ENCODE peak calls at places on chromosomes 1 and 21, in six cellular contexts. One of them, this sample, is unnamed.

GRCh38 chr1:160499631-160500030 is 23.4 kb downstream of the SLAMF6 start:
- DNase-seq in endodermal cell: no peak
- DNase-seq in lung: no peak
- DNase-seq in breast epithelium: no peak
- DNase-seq in neural progenitor cell: no peak
- DNase-seq in coronary artery: no peak
- DNase-seq in this sample: no peak

GRCh38 chr1:167374014-167374413 is 144.3 kb downstream of the CD247 start:
- DNase-seq in endodermal cell: peak; percentile 83
- DNase-seq in lung: no peak
- DNase-seq in breast epithelium: no peak
- DNase-seq in neural progenitor cell: peak; percentile 5
- DNase-seq in coronary artery: no peak
- DNase-seq in this sample: no peak

GRCh38 chr1:62064831-62065230 is 129.8 kb upstream of the L1TD1 start:
- DNase-seq in endodermal cell: no peak
- DNase-seq in lung: no peak
- DNase-seq in breast epithelium: no peak
- DNase-seq in neural progenitor cell: no peak
- DNase-seq in coronary artery: no peak
- DNase-seq in this sample: no peak

GRCh38 chr1:43537423-43538142 is 6.9 kb downstream of the PTPRF start:
- DNase-seq in endodermal cell: no peak
- DNase-seq in lung: peak; percentile 68
- DNase-seq in breast epithelium: peak; percentile 85
- DNase-seq in neural progenitor cell: no peak
- DNase-seq in coronary artery: no peak
- DNase-seq in this sample: no peak

GRCh38 chr1:231039161-231040018 is 664 bp downstream of the FAM89A start:
- DNase-seq in endodermal cell: peak; percentile 76
- DNase-seq in lung: no peak
- DNase-seq in breast epithelium: no peak
- DNase-seq in neural progenitor cell: peak; percentile 75
- DNase-seq in coronary artery: no peak
- DNase-seq in this sample: peak; percentile 40

GRCh38 chr1:169163059-169163458 is 56.6 kb downstream of the ATP1B1 start:
- DNase-seq in endodermal cell: no peak
- DNase-seq in lung: no peak
- DNase-seq in breast epithelium: no peak
- DNase-seq in neural progenitor cell: no peak
- DNase-seq in coronary artery: no peak
- DNase-seq in this sample: peak; percentile 40

GRCh38 chr21:32940079-32941014 is 85.4 kb upstream of the OLIG2 start:
- DNase-seq in endodermal cell: peak; percentile 71
- DNase-seq in lung: peak; percentile 46
- DNase-seq in breast epithelium: no peak
- DNase-seq in neural progenitor cell: peak; percentile 84
- DNase-seq in coronary artery: no peak
- DNase-seq in this sample: peak; percentile 62

GRCh38 chr1:156095906-156096508 is 13.7 kb upstream of the MEX3A start:
- DNase-seq in endodermal cell: peak; percentile 38
- DNase-seq in lung: no peak
- DNase-seq in breast epithelium: no peak
- DNase-seq in neural progenitor cell: no peak
- DNase-seq in coronary artery: no peak
- DNase-seq in this sample: no peak

GRCh38 chr1:50424045-50424939 is 1.0 kb upstream of the DMRTA2 start:
- DNase-seq in endodermal cell: no peak
- DNase-seq in lung: no peak
- DNase-seq in breast epithelium: no peak
- DNase-seq in neural progenitor cell: peak; percentile 29
- DNase-seq in coronary artery: no peak
- DNase-seq in this sample: peak; percentile 19

GRCh38 chr1:145985502-145986439 is 10.6 kb downstream of the TXNIP start:
- DNase-seq in endodermal cell: no peak
- DNase-seq in lung: peak; percentile 51
- DNase-seq in breast epithelium: no peak
- DNase-seq in neural progenitor cell: no peak
- DNase-seq in coronary artery: peak; percentile 73
- DNase-seq in this sample: peak; percentile 86

GRCh38 chr1:87182611-87183010 is 146.1 kb upstream of the LMO4 start:
- DNase-seq in endodermal cell: no peak
- DNase-seq in lung: no peak
- DNase-seq in breast epithelium: no peak
- DNase-seq in neural progenitor cell: no peak
- DNase-seq in coronary artery: no peak
- DNase-seq in this sample: no peak

GRCh38 chr1:239016337-239016736 is 370.0 kb upstream of the CHRM3 start:
- DNase-seq in endodermal cell: no peak
- DNase-seq in lung: no peak
- DNase-seq in breast epithelium: no peak
- DNase-seq in neural progenitor cell: no peak
- DNase-seq in coronary artery: no peak
- DNase-seq in this sample: no peak

GRCh38 chr1:7827134-7827955 is 25.5 kb downstream of the UTS2 start:
- DNase-seq in endodermal cell: no peak
- DNase-seq in lung: no peak
- DNase-seq in breast epithelium: no peak
- DNase-seq in neural progenitor cell: no peak
- DNase-seq in coronary artery: no peak
- DNase-seq in this sample: peak; percentile 29

GRCh38 chr1:19454265-19455198 is 30.8 kb downstream of the CAPZB start:
- DNase-seq in endodermal cell: peak; percentile 62
- DNase-seq in lung: no peak
- DNase-seq in breast epithelium: no peak
- DNase-seq in neural progenitor cell: no peak
- DNase-seq in coronary artery: no peak
- DNase-seq in this sample: no peak

GRCh38 chr1:10829965-10830515 is 33.6 kb upstream of the CASZ1 start:
- DNase-seq in endodermal cell: no peak
- DNase-seq in lung: no peak
- DNase-seq in breast epithelium: no peak
- DNase-seq in neural progenitor cell: no peak
- DNase-seq in coronary artery: no peak
- DNase-seq in this sample: no peak

GRCh38 chr1:199956005-199956404 is 71.5 kb upstream of the NR5A2 start:
- DNase-seq in endodermal cell: no peak
- DNase-seq in lung: no peak
- DNase-seq in breast epithelium: no peak
- DNase-seq in neural progenitor cell: peak; percentile 16
- DNase-seq in coronary artery: no peak
- DNase-seq in this sample: no peak

GRCh38 chr1:160256396-160257046 is 5.8 kb downstream of the DCAF8 start:
- DNase-seq in endodermal cell: no peak
- DNase-seq in lung: peak; percentile 71
- DNase-seq in breast epithelium: no peak
- DNase-seq in neural progenitor cell: no peak
- DNase-seq in coronary artery: no peak
- DNase-seq in this sample: peak; percentile 79

GRCh38 chr1:110430901-110431300 is 20.0 kb upstream of the PROK1 start:
- DNase-seq in endodermal cell: no peak
- DNase-seq in lung: no peak
- DNase-seq in breast epithelium: no peak
- DNase-seq in neural progenitor cell: no peak
- DNase-seq in coronary artery: no peak
- DNase-seq in this sample: no peak

GRCh38 chr1:172497230-172497629 is 35.7 kb upstream of the SUCO start:
- DNase-seq in endodermal cell: peak; percentile 84
- DNase-seq in lung: no peak
- DNase-seq in breast epithelium: peak; percentile 86
- DNase-seq in neural progenitor cell: peak; percentile 87
- DNase-seq in coronary artery: no peak
- DNase-seq in this sample: peak; percentile 28

GRCh38 chr1:50930965-50931737 is 28.9 kb downstream of the FAF1 start:
- DNase-seq in endodermal cell: peak; percentile 64
- DNase-seq in lung: no peak
- DNase-seq in breast epithelium: no peak
- DNase-seq in neural progenitor cell: no peak
- DNase-seq in coronary artery: no peak
- DNase-seq in this sample: no peak

GRCh38 chr1:68442006-68442405 is 7.7 kb downstream of the RPE65 start:
- DNase-seq in endodermal cell: no peak
- DNase-seq in lung: no peak
- DNase-seq in breast epithelium: no peak
- DNase-seq in neural progenitor cell: peak; percentile 7
- DNase-seq in coronary artery: no peak
- DNase-seq in this sample: no peak

GRCh38 chr1:43427941-43428340 is 25.8 kb downstream of the HYI start:
- DNase-seq in endodermal cell: no peak
- DNase-seq in lung: no peak
- DNase-seq in breast epithelium: no peak
- DNase-seq in neural progenitor cell: no peak
- DNase-seq in coronary artery: no peak
- DNase-seq in this sample: no peak

GRCh38 chr1:111541721-111542120 is 38.3 kb upstream of the ADORA3 start:
- DNase-seq in endodermal cell: peak; percentile 52
- DNase-seq in lung: no peak
- DNase-seq in breast epithelium: no peak
- DNase-seq in neural progenitor cell: no peak
- DNase-seq in coronary artery: no peak
- DNase-seq in this sample: peak; percentile 44

GRCh38 chr1:63929106-63929478 is 155.3 kb downstream of the ROR1 start:
- DNase-seq in endodermal cell: no peak
- DNase-seq in lung: no peak
- DNase-seq in breast epithelium: no peak
- DNase-seq in neural progenitor cell: no peak
- DNase-seq in coronary artery: no peak
- DNase-seq in this sample: no peak

GRCh38 chr1:40155910-40156309 is 5.3 kb upstream of the RLF start:
- DNase-seq in endodermal cell: no peak
- DNase-seq in lung: no peak
- DNase-seq in breast epithelium: no peak
- DNase-seq in neural progenitor cell: no peak
- DNase-seq in coronary artery: no peak
- DNase-seq in this sample: no peak

GRCh38 chr1:40151457-40152079 is 9.6 kb upstream of the RLF start:
- DNase-seq in endodermal cell: no peak
- DNase-seq in lung: no peak
- DNase-seq in breast epithelium: no peak
- DNase-seq in neural progenitor cell: no peak
- DNase-seq in coronary artery: no peak
- DNase-seq in this sample: no peak

DNA sequence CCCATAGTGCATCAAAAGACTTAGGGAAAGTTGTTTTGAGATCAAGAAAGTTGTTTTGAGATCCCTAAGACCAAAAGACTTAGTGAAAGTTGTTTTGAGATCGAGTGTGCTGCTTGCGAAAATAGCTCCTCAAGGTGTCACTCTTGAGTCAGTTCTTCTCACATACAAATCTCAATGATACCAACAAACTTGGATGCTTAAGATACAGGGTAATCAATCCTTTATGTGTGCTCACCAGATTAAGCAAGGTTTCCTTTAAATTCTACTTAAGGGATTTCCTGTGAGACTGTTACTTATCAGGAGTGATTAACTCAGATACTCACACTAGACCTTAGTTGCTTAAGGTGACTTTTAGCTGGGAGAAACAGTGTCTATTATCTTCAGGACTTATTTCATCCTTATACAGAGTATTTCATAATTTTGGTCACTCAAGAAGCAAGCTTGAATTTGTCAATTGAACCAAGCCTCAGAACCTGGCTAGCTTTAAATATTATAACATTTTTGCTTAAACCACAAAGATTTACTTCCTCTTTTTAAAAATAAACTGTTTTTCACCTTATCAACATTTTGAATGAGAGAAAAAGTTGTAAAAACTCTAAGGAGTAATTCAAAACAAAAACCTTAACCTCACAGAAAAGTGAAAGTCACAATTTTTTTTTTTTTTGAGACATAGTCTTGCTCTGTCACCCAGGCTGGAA is 8.0 kb upstream of the RLF start:
- DNase-seq in endodermal cell: peak; percentile 51
- DNase-seq in lung: no peak
- DNase-seq in breast epithelium: no peak
- DNase-seq in neural progenitor cell: peak; percentile 58
- DNase-seq in coronary artery: no peak
- DNase-seq in this sample: peak; percentile 82
- H3K4me3 ChIP-seq in endodermal cell: no peak overlapping the region
- H3K4me3 ChIP-seq in lung: no peak overlapping the region
- H3K4me3 ChIP-seq in breast epithelium: no peak overlapping the region
- H3K4me3 ChIP-seq in neural progenitor cell: no peak overlapping the region
- H3K4me3 ChIP-seq in coronary artery: peak overlapping the region; percentile 13
- H3K4me3 ChIP-seq in this sample: peak overlapping the region; percentile 9

GRCh38 chr1:235056937-235057336 is 71.7 kb downstream of the TOMM20 start:
- DNase-seq in endodermal cell: no peak
- DNase-seq in lung: no peak
- DNase-seq in breast epithelium: no peak
- DNase-seq in neural progenitor cell: no peak
- DNase-seq in coronary artery: no peak
- DNase-seq in this sample: no peak
- TF ChIP-seq CTCF in endodermal cell: peak; percentile 40
- TF ChIP-seq CTCF in lung: no peak
- TF ChIP-seq CTCF in breast epithelium: no peak
- TF ChIP-seq CTCF in neural progenitor cell: no peak
- TF ChIP-seq CTCF in coronary artery: no peak
- TF ChIP-seq CTCF in this sample: no peak

DNA sequence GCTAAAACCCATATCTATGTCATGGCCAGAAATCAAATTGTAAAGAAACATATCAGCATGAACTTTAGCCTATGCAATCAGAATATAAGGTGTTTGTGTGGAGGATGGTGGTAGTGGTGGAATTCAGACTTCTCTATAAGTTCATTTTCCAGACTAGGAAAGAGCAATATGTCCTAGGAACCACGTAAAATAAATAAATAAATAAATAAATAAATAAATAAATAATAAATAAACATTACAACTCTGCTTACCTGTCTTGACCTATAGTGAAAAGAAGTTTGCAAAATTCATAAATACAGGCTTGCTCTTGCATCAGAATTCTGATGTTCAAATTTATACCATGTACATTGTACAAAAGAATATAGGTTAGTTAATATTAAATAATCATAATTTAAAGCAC is 1382.6 kb upstream of the ADGRL2 start:
- DNase-seq in endodermal cell: no peak
- DNase-seq in lung: no peak
- DNase-seq in breast epithelium: no peak
- DNase-seq in neural progenitor cell: no peak
- DNase-seq in coronary artery: no peak
- DNase-seq in this sample: no peak
- H3K4me3 ChIP-seq in endodermal cell: no peak overlapping the region
- H3K4me3 ChIP-seq in lung: no peak overlapping the region
- H3K4me3 ChIP-seq in breast epithelium: no peak overlapping the region
- H3K4me3 ChIP-seq in neural progenitor cell: no peak overlapping the region
- H3K4me3 ChIP-seq in coronary artery: no peak overlapping the region
- H3K4me3 ChIP-seq in this sample: no peak overlapping the region

DNA sequence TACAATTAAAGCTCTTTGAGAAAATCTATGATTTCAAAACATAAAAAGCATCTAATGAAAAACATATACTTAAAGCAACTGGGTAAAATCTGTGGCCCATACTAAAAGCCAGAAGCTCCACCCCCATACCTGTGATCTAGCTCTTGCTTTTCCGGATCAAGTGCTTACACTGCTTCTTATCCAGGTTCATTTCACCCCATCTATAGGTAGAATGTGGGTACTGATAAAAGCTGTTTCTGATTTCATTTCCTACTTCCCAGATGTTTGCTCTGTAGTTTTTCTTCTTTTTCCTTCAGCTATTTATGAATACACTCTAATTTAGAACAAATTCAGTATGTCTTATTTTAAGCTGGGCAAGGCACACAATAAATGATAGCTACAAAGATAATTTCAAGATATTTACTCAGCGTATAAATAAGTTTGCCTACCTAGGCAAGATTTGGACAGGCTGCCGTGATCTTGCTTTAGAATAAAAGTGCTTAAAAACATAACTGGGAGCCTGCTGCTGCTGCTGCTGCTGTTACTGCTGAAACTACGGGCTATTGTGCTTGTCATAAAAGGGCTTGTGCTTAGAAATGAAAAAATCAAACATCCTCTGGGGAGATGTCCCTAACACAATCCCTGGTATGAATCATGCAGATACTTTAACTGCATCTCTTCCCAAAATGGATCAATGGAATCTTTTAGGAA is 2.1 kb downstream of the SIPA1L2 start:
- DNase-seq in endodermal cell: peak; percentile 59
- DNase-seq in lung: no peak
- DNase-seq in breast epithelium: no peak
- DNase-seq in neural progenitor cell: peak; percentile 60
- DNase-seq in coronary artery: no peak
- DNase-seq in this sample: peak; percentile 25
- TF ChIP-seq CTCF in endodermal cell: peak; percentile 79
- TF ChIP-seq CTCF in lung: no peak
- TF ChIP-seq CTCF in breast epithelium: peak; percentile 59
- TF ChIP-seq CTCF in neural progenitor cell: peak; percentile 63
- TF ChIP-seq CTCF in coronary artery: no peak
- TF ChIP-seq CTCF in this sample: peak; percentile 30